ENCODE peak calls at places on chromosomes 11 and 22, in five cellular contexts. P is cardiac muscle cell; W is ELR; Z is effector CD4-positive, alpha-beta T cell; Y is HFFc6. R is an unnamed sample.
A peak's percentile ranks its signal among the peaks of the same experiment; 100 is the strongest.

GRCh38 chr11:8777907-8778767 is 95.5 kb downstream of the RPL27A start:
- DNase-seq in W (no peak), Y (peak; percentile 61), P (no peak), Z (no peak), R (no peak)

GRCh38 chr11:101848262-101848661 is 66.5 kb upstream of the CEP126 start:
- DNase-seq in Y (no peak), P (peak; percentile 35), W (peak; percentile 58), Z (no peak), R (peak; percentile 30)

GRCh38 chr11:119706029-119706428 is 23.0 kb downstream of the NECTIN1 start:
- DNase-seq in Y (no peak), Z (no peak), P (no peak), W (no peak), R (no peak)

GRCh38 chr11:59267196-59267595 is 54.5 kb upstream of the MPEG1 start:
- DNase-seq in Z (no peak), Y (no peak), W (no peak), P (no peak), R (no peak)

GRCh38 chr11:5690216-5690615 is 626 bp downstream of the TRIM22 start:
- DNase-seq in W (no peak), Y (no peak), P (peak; percentile 52), Z (no peak), R (no peak)

GRCh38 chr11:127632971-127633680 is 632.6 kb upstream of the KIRREL3 start:
- DNase-seq in W (peak; percentile 11), Z (no peak), P (no peak), Y (no peak), R (no peak)

GRCh38 chr22:45112136-45112879 is 51.4 kb upstream of the NUP50 start:
- DNase-seq in P (peak; percentile 27), Y (peak; percentile 92), W (peak; percentile 59), Z (no peak), R (peak; percentile 39)

GRCh38 chr11:65538232-65538914 is 13.5 kb downstream of the SCYL1 start:
- DNase-seq in P (no peak), W (no peak), Y (no peak), Z (no peak), R (no peak)

GRCh38 chr11:118536726-118537125 is 5.7 kb downstream of the TMEM25 start:
- DNase-seq in Z (no peak), Y (no peak), P (no peak), W (no peak), R (no peak)

GRCh38 chr11:1762537-1763302 is 1.0 kb downstream of the CTSD start:
- DNase-seq in P (peak; percentile 56), W (no peak), Y (no peak), Z (no peak), R (no peak)

GRCh38 chr22:44387486-44387885 is 74.7 kb upstream of the SHISAL1 start:
- DNase-seq in Y (no peak), Z (no peak), W (no peak), P (no peak), R (no peak)

GRCh38 chr22:18987765-18988164 is 51.7 kb upstream of the PRODH start:
- DNase-seq in Z (no peak), W (peak; percentile 35), Y (no peak), P (peak; percentile 6), R (no peak)

GRCh38 chr11:100918551-100919500 is 210.8 kb downstream of the PGR start:
- DNase-seq in W (peak; percentile 37), Y (no peak), Z (no peak), P (peak; percentile 35), R (no peak)

GRCh38 chr11:66848671-66849500 is 5.6 kb downstream of the RCE1 start:
- DNase-seq in Y (no peak), Z (no peak), P (no peak), W (no peak), R (no peak)

GRCh38 chr11:57798905-57799559 is 37.4 kb downstream of the CTNND1 start:
- DNase-seq in P (peak; percentile 66), W (peak; percentile 26), Z (no peak), Y (peak; percentile 56), R (no peak)

GRCh38 chr11:62922653-62923371 is 1.6 kb upstream of the CHRM1 start:
- DNase-seq in W (peak; percentile 21), P (peak; percentile 30), Y (no peak), Z (no peak), R (no peak)

GRCh38 chr11:45385844-45386243 is 99.7 kb upstream of the SYT13 start:
- DNase-seq in Y (no peak), P (no peak), W (no peak), Z (no peak), R (no peak)

GRCh38 chr11:67272327-67273259 is 6.3 kb downstream of the GRK2 start:
- DNase-seq in W (no peak), Y (no peak), P (no peak), Z (no peak), R (no peak)

GRCh38 chr11:131495417-131495816 is 125.0 kb downstream of the NTM start:
- DNase-seq in W (no peak), Z (no peak), P (peak; percentile 26), Y (no peak), R (no peak)

GRCh38 chr22:41636467-41636866 is 15.4 kb downstream of the XRCC6 start:
- DNase-seq in Y (peak; percentile 50), Z (no peak), P (peak; percentile 7), W (peak; percentile 65), R (peak; percentile 58)

GRCh38 chr22:41847300-41847699 is 14.4 kb downstream of the SREBF2 start:
- DNase-seq in P (no peak), Y (no peak), Z (no peak), W (no peak), R (no peak)

GRCh38 chr22:25900880-25901279 is 158.9 kb downstream of the MYO18B start:
- DNase-seq in Y (no peak), Z (no peak), W (no peak), P (no peak), R (no peak)

GRCh38 chr22:23242473-23243001 is 62.2 kb downstream of the BCR start:
- DNase-seq in P (no peak), Y (no peak), Z (no peak), W (peak; percentile 23), R (no peak)

GRCh38 chr11:61377461-61378160 is 14.8 kb upstream of the TMEM216 start:
- DNase-seq in P (no peak), Y (peak; percentile 29), W (peak; percentile 30), Z (no peak), R (no peak)

GRCh38 chr22:46418827-46419226 is 83.3 kb downstream of the TRMU start:
- DNase-seq in P (peak; percentile 6), Y (no peak), W (no peak), Z (no peak), R (no peak)

GRCh38 chr11:117851852-117852251 is 24.6 kb downstream of the FXYD6 start:
- DNase-seq in W (no peak), P (peak; percentile 50), Y (no peak), Z (no peak), R (no peak)

GRCh38 chr22:37661160-37661924 is 2.8 kb downstream of the PDXP start:
- DNase-seq in Y (peak; percentile 75), W (peak; percentile 82), P (peak; percentile 62), Z (no peak), R (no peak)

GRCh38 chr22:18152519-18152918 is 2.5 kb downstream of the USP18 start:
- DNase-seq in P (no peak), Y (no peak), W (no peak), Z (peak; percentile 12), R (no peak)

GRCh38 chr11:12287374-12288211 is 89.8 kb upstream of the PARVA start:
- DNase-seq in Y (peak; percentile 95), P (peak; percentile 97), Z (no peak), W (peak; percentile 96), R (peak; percentile 84)

GRCh38 chr11:3003396-3004231 is 11.5 kb upstream of the NAP1L4 start:
- DNase-seq in W (no peak), Z (no peak), Y (no peak), P (no peak), R (no peak)

GRCh38 chr11:123261345-123262106 is 66.5 kb upstream of the CLMP start:
- DNase-seq in P (peak; percentile 81), Y (peak; percentile 42), W (peak; percentile 83), Z (peak; percentile 45), R (peak; percentile 58)

GRCh38 chr22:50317178-50317577 is 9.6 kb downstream of the DENND6B start:
- DNase-seq in P (no peak), Y (no peak), W (no peak), Z (no peak), R (no peak)

GRCh38 chr22:19868773-19869471 is 14.2 kb upstream of the GNB1L start:
- DNase-seq in P (no peak), Y (no peak), W (no peak), Z (no peak), R (no peak)

GRCh38 chr11:67563354-67564114 is 20.1 kb upstream of the GSTP1 start:
- DNase-seq in Z (no peak), Y (peak; percentile 76), W (peak; percentile 91), P (peak; percentile 90), R (peak; percentile 83)

GRCh38 chr22:27718186-27719032 is 83.1 kb downstream of the MN1 start:
- DNase-seq in Y (peak; percentile 91), Z (no peak), P (peak; percentile 91), W (peak; percentile 96), R (peak; percentile 90)

GRCh38 chr11:93099811-93100210 is 98.0 kb downstream of the SLC36A4 start:
- DNase-seq in P (peak; percentile 24), Y (peak; percentile 83), W (peak; percentile 6), Z (no peak), R (no peak)

GRCh38 chr11:131762346-131763110 is 392.1 kb downstream of the NTM start:
- DNase-seq in Y (no peak), Z (no peak), W (no peak), P (no peak), R (no peak)

GRCh38 chr11:57276857-57277505 is 39.9 kb upstream of the APLNR start:
- DNase-seq in P (peak; percentile 78), Z (no peak), W (no peak), Y (no peak), R (no peak)